ENCODE peak calls at places on chromosomes 6 and 20, in four cellular contexts. R, F, U and K are unnamed samples.

GRCh38 chr20:198225-198624 is 8.7 kb upstream of the DEFB128 start:
- DNase-seq in R (no peak), U (no peak), F (no peak), K (no peak)

GRCh38 chr6:17601389-17601703 is 1.2 kb downstream of the FAM8A1 start:
- DNase-seq in R (no peak), F (no peak), U (no peak), K (no peak)

GRCh38 chr20:53839423-53840176 is 230.8 kb downstream of the BCAS1 start:
- DNase-seq in R (peak), F (no peak), U (peak), K (peak)

GRCh38 chr6:152635949-152636674 is 1.1 kb downstream of the SYNE1 start:
- DNase-seq in F (no peak), U (no peak), R (no peak), K (no peak)

GRCh38 chr20:34268851-34269668 is 27.8 kb downstream of the ASIP start:
- DNase-seq in F (no peak), U (no peak), R (peak), K (no peak)

GRCh38 chr6:143976834-143977354 is 31.2 kb downstream of the PLAGL1 start:
- DNase-seq in R (no peak), F (no peak), U (no peak), K (no peak)

GRCh38 chr6:45163952-45164766 is 164.0 kb upstream of the RUNX2 start:
- DNase-seq in U (no peak), R (no peak), F (no peak), K (no peak)

GRCh38 chr6:107730106-107730505 is 94.0 kb downstream of the SCML4 start:
- DNase-seq in U (no peak), R (peak), F (no peak), K (peak)

GRCh38 chr6:28867078-28867414 is 56.7 kb downstream of the TRIM27 start:
- DNase-seq in F (no peak), R (peak), U (no peak), K (peak)

GRCh38 chr20:5222919-5223634 is 93.7 kb downstream of the PROKR2 start:
- DNase-seq in U (peak), F (peak), R (peak), K (peak)

GRCh38 chr6:158819213-158819976 is at the start of gene EZR:
- DNase-seq in U (peak), R (peak), F (peak), K (peak)

GRCh38 chr6:144330588-144330987 is 45.5 kb downstream of the UTRN start:
- DNase-seq in F (peak), U (no peak), R (no peak), K (no peak)

GRCh38 chr6:27422651-27423332 is 34.2 kb downstream of the ZNF391 start:
- DNase-seq in U (no peak), R (no peak), F (peak), K (no peak)

GRCh38 chr20:46192376-46192944 is 74.3 kb downstream of the CD40 start:
- DNase-seq in U (no peak), F (no peak), R (no peak), K (no peak)

GRCh38 chr6:34519971-34520644 is 36.0 kb downstream of the SPDEF start:
- DNase-seq in F (no peak), R (no peak), U (no peak), K (no peak)

GRCh38 chr20:1941226-1941625 is 46.0 kb downstream of the SIRPA start:
- DNase-seq in R (no peak), F (no peak), U (no peak), K (no peak)

GRCh38 chr6:45074423-45074822 is 253.7 kb upstream of the RUNX2 start:
- DNase-seq in F (no peak), R (no peak), U (no peak), K (no peak)

GRCh38 chr6:158231551-158232444 is 63.6 kb downstream of the GTF2H5 start:
- DNase-seq in U (peak), F (no peak), R (peak), K (peak)

GRCh38 chr6:94735270-94735669 is 842.1 kb upstream of the MANEA start:
- DNase-seq in F (no peak), U (no peak), R (no peak), K (no peak)

GRCh38 chr6:159969921-159970320 is 1.0 kb downstream of the IGF2R start:
- DNase-seq in U (peak), F (no peak), R (peak), K (peak)

GRCh38 chr20:40251284-40251932 is 437.6 kb downstream of the MAFB start:
- DNase-seq in F (peak), U (peak), R (no peak), K (no peak)

GRCh38 chr6:108653864-108654402 is 93.2 kb downstream of the FOXO3 start:
- DNase-seq in F (no peak), U (no peak), R (no peak), K (no peak)

GRCh38 chr6:48183816-48184215 is 72.8 kb upstream of the PTCHD4 start:
- DNase-seq in U (no peak), F (no peak), R (no peak), K (no peak)

GRCh38 chr6:43386492-43386891 is 17.0 kb upstream of the ZNF318 start:
- DNase-seq in F (no peak), U (no peak), R (no peak), K (no peak)

GRCh38 chr20:18541741-18542140 is 25.5 kb upstream of the SMIM26 start:
- DNase-seq in F (no peak), R (no peak), U (no peak), K (no peak)

GRCh38 chr6:80234411-80234810 is 127.9 kb downstream of the BCKDHB start:
- DNase-seq in U (no peak), F (no peak), R (no peak), K (no peak)

GRCh38 chr20:49045440-49046086 is 549 bp upstream of the CSE1L start:
- DNase-seq in U (no peak), R (peak), F (no peak), K (peak)

GRCh38 chr20:61355096-61355495 is 103.0 kb downstream of the CDH4 start:
- DNase-seq in R (no peak), U (no peak), F (no peak), K (no peak)

GRCh38 chr20:33679758-33680485 is 5.7 kb upstream of the NECAB3 start:
- DNase-seq in U (no peak), F (no peak), R (peak), K (peak)

GRCh38 chr6:4340544-4340943 is 205.2 kb upstream of the ECI2 start:
- DNase-seq in U (no peak), R (no peak), F (no peak), K (no peak)

GRCh38 chr6:109092074-109092473 is 2.6 kb downstream of the SESN1 start:
- DNase-seq in U (no peak), F (no peak), R (no peak), K (no peak)

GRCh38 chr20:17863577-17864292 is 104.9 kb downstream of the SNX5 start:
- DNase-seq in R (no peak), U (peak), F (no peak), K (no peak)

GRCh38 chr6:84150680-84151079 is 76.8 kb downstream of the CEP162 start:
- DNase-seq in R (no peak), F (no peak), U (no peak), K (no peak)

GRCh38 chr6:43383021-43383667 is 13.7 kb upstream of the ZNF318 start:
- DNase-seq in R (no peak), F (no peak), U (no peak), K (no peak)